ENCODE peak calls at places on chromosomes 16 and 17, in ten cellular contexts. I is heart right ventricle; C is effector memory CD4-positive, alpha-beta T cell; J is aorta; M is GM12878; P is dorsolateral prefrontal cortex; T is tibial nerve; S is mesenchymal stem cell; E is Peyer's patch; A is brain microvascular endothelial cell. D is an unnamed sample.

GRCh38 chr17:69947027-69947759 is 127.8 kb upstream of the KCNJ16 start:
- DNase-seq in J (no peak), P (no peak), A (peak), I (no peak), S (peak), E (no peak), C (no peak), T (no peak), M (no peak), D (no peak)

GRCh38 chr16:85309656-85310587 is 197.7 kb upstream of the CIBAR2 start:
- DNase-seq in C (no peak), M (no peak), E (peak), A (no peak), S (no peak), P (peak), J (no peak), T (peak), I (peak), D (peak)

GRCh38 chr16:4386452-4386813 is 14.8 kb downstream of the VASN start:
- DNase-seq in S (no peak), J (peak), I (no peak), T (no peak), A (no peak), C (no peak), P (no peak), E (no peak), M (no peak), D (no peak)

GRCh38 chr16:27323781-27324561 is 10.2 kb downstream of the IL4R start:
- DNase-seq in M (no peak), S (no peak), I (no peak), E (peak), P (no peak), J (peak), C (no peak), A (no peak), T (no peak), D (no peak)

GRCh38 chr17:38750312-38751121 is 2.0 kb upstream of the PSMB3 start:
- DNase-seq in T (no peak), M (no peak), E (no peak), J (no peak), A (no peak), I (no peak), C (no peak), S (peak), P (no peak), D (no peak)

GRCh38 chr17:4899341-4900230 is at the start of gene C17orf107:
- DNase-seq in J (peak), P (peak), E (peak), T (peak), S (no peak), A (peak), I (peak), C (peak), M (no peak), D (peak)

GRCh38 chr17:73799091-73799490 is 154.8 kb upstream of the SDK2 start:
- DNase-seq in M (no peak), A (no peak), I (no peak), C (no peak), E (no peak), P (no peak), S (no peak), T (no peak), J (no peak), D (no peak)

GRCh38 chr16:89325861-89326471 is 108.5 kb downstream of the ZNF778 start:
- DNase-seq in I (no peak), M (no peak), T (no peak), A (peak), P (no peak), E (peak), C (no peak), J (peak), S (peak), D (no peak)

GRCh38 chr16:86306811-86307517 is 203.4 kb upstream of the FOXF1 start:
- DNase-seq in I (no peak), C (no peak), P (no peak), A (no peak), M (no peak), T (no peak), S (peak), E (no peak), J (no peak), D (no peak)

GRCh38 chr17:62859146-62859545 is 51.0 kb upstream of the MARCHF10 start:
- DNase-seq in E (no peak), S (no peak), P (no peak), T (no peak), M (no peak), I (no peak), J (no peak), C (no peak), A (no peak), D (no peak)

GRCh38 chr17:410674-411401 is 58.2 kb upstream of the RPH3AL start:
- DNase-seq in E (no peak), M (no peak), C (peak), A (no peak), I (no peak), T (no peak), J (peak), S (peak), P (no peak), D (no peak)

GRCh38 chr16:6232060-6232459 is 1100.6 kb upstream of the RBFOX1 start:
- DNase-seq in I (no peak), J (no peak), C (no peak), M (no peak), P (no peak), E (no peak), A (no peak), T (no peak), S (no peak), D (no peak)

GRCh38 chr16:66832661-66833305 is 2.0 kb upstream of the NAE1 start:
- DNase-seq in J (no peak), M (no peak), T (no peak), A (no peak), C (no peak), I (no peak), P (no peak), S (no peak), E (no peak), D (no peak)

GRCh38 chr17:7340179-7340578 is 3.9 kb downstream of the ACAP1 start:
- DNase-seq in T (no peak), E (no peak), A (no peak), C (no peak), I (no peak), S (peak), M (no peak), P (no peak), J (no peak), D (no peak)

GRCh38 chr17:19533718-19534561 is at the start of gene SLC47A1:
- DNase-seq in J (peak), A (no peak), T (no peak), P (no peak), E (no peak), S (peak), M (no peak), C (no peak), I (peak), D (no peak)

GRCh38 chr16:50539053-50539615 is 9.1 kb upstream of the NKD1 start:
- DNase-seq in P (no peak), T (no peak), J (no peak), C (no peak), S (no peak), M (no peak), I (no peak), A (no peak), E (peak), D (no peak)

GRCh38 chr16:2964416-2965223 is 545 bp downstream of the KREMEN2 start:
- DNase-seq in P (no peak), T (no peak), A (no peak), M (no peak), J (no peak), C (peak), S (no peak), I (no peak), E (peak), D (no peak)

GRCh38 chr17:53646835-53647234 is 175.9 kb upstream of the KIF2B start:
- DNase-seq in T (no peak), A (no peak), E (no peak), I (no peak), J (no peak), P (no peak), S (no peak), C (no peak), M (no peak), D (no peak)

GRCh38 chr17:77958716-77959215 is 263 bp downstream of the TNRC6C start:
- DNase-seq in P (no peak), J (peak), M (no peak), E (no peak), S (no peak), C (no peak), A (no peak), T (no peak), I (no peak), D (no peak)

GRCh38 chr17:68498479-68499326 is 13.5 kb upstream of the PRKAR1A start:
- DNase-seq in E (no peak), I (peak), S (no peak), C (no peak), P (no peak), A (no peak), J (no peak), M (no peak), T (no peak), D (no peak)

GRCh38 chr17:79364695-79365094 is 246.2 kb downstream of the RBFOX3 start:
- DNase-seq in C (no peak), T (no peak), S (no peak), I (no peak), M (no peak), E (no peak), P (no peak), J (no peak), A (no peak), D (no peak)

GRCh38 chr17:79366988-79367571 is 243.8 kb downstream of the RBFOX3 start:
- DNase-seq in M (no peak), A (no peak), I (no peak), P (no peak), C (no peak), E (no peak), J (no peak), T (no peak), S (no peak), D (no peak)

GRCh38 chr17:79365836-79366831 is 244.7 kb downstream of the RBFOX3 start:
- DNase-seq in A (no peak), T (no peak), J (no peak), E (no peak), P (no peak), M (no peak), C (no peak), I (no peak), S (no peak), D (no peak)

GRCh38 chr17:79363552-79364275 is 247.1 kb downstream of the RBFOX3 start:
- DNase-seq in T (no peak), S (no peak), P (no peak), M (no peak), A (no peak), I (no peak), J (no peak), C (no peak), E (no peak), D (no peak)

GRCh38 chr17:79365361-79365760 is 245.5 kb downstream of the RBFOX3 start:
- DNase-seq in S (no peak), P (no peak), C (no peak), A (no peak), T (no peak), J (no peak), I (no peak), M (no peak), E (no peak), D (no peak)
- H3K27ac ChIP-seq in S (no peak), P (no peak), C (no peak), A (no peak), T (no peak), J (no peak), I (no peak), M (no peak), E (no peak), D (no peak)

GRCh38 chr16:52547001-52547833 is at the start of gene TOX3:
- DNase-seq in M (no peak), I (peak), J (no peak), P (no peak), S (no peak), T (no peak), E (peak), C (no peak), A (no peak), D (no peak)
- H3K27ac ChIP-seq in M (no peak), I (no peak), J (no peak), P (no peak), S (no peak), T (no peak), E (peak), C (no peak), A (no peak), D (no peak)

GRCh38 chr16:75062944-75063444 is 53.6 kb downstream of the LDHD start:
- DNase-seq in M (no peak), A (no peak), P (no peak), I (no peak), S (no peak), T (no peak), J (no peak), C (no peak), E (no peak), D (no peak)
- H3K27ac ChIP-seq in M (no peak), A (no peak), P (no peak), I (peak), S (no peak), T (no peak), J (no peak), C (no peak), E (peak), D (no peak)

DNA sequence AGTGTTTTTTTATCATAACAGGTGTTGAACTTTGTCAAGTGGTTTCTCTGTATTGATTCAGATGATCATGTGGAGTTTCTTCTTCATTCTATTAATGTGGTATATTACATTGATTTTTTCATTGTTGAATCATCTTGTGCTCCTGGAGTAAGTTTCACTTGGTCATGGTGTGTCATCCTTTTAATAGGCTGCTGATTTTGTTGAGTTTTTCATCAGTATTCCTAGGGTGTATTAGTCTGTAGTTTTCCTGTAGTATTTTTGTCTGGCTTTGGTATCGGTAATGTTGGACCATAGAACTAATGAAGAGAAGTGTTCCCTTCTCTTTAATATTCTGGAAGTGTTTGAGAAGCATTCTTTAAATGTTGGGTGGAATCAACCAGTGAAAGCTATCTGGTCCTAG is 99.0 kb downstream of the OMG start:
- DNase-seq in A (no peak), C (no peak), I (no peak), M (no peak), S (no peak), T (no peak), E (no peak), P (no peak), J (no peak), D (no peak)
- H3K27ac ChIP-seq in A (peak), C (no peak), I (no peak), M (no peak), S (no peak), T (no peak), E (no peak), P (no peak), J (no peak), D (no peak)